ENCODE peak calls at places on chromosomes 2 and 18, in eight cellular contexts. A is ovary, J is body of pancreas, I is H54, Y is A549, S is uterus, W is prostate gland, C is heart left ventricle. G is an unnamed sample.

GRCh38 chr2:7165736-7166135 is 248.5 kb downstream of the RNF144A start:
- DNase-seq in A (no peak), J (no peak), I (no peak), Y (no peak), S (no peak), W (no peak), C (no peak), G (no peak)

GRCh38 chr2:231886071-231886681 is 40.0 kb downstream of the NPPC start:
- DNase-seq in A (no peak), J (no peak), I (no peak), Y (no peak), S (no peak), W (no peak), C (no peak), G (no peak)

GRCh38 chr2:148549001-148549400 is 95.5 kb upstream of the EPC2 start:
- DNase-seq in A (no peak), J (no peak), I (no peak), Y (no peak), S (no peak), W (no peak), C (no peak), G (no peak)

GRCh38 chr2:60358471-60358870 is 195.0 kb downstream of the BCL11A start:
- DNase-seq in A (no peak), J (no peak), I (no peak), Y (no peak), S (no peak), W (no peak), C (no peak), G (no peak)

GRCh38 chr2:38202713-38203454 is 126.9 kb upstream of the CYP1B1 start:
- DNase-seq in A (no peak), J (no peak), I (no peak), Y (no peak), S (no peak), W (no peak), C (no peak), G (no peak)

GRCh38 chr2:235008584-235009044 is 56.8 kb downstream of the SH3BP4 start:
- DNase-seq in A (no peak), J (peak), I (no peak), Y (no peak), S (no peak), W (peak), C (no peak), G (no peak)

GRCh38 chr2:177828546-177828945 is 244.0 kb downstream of the PDE11A start:
- DNase-seq in A (no peak), J (no peak), I (no peak), Y (no peak), S (no peak), W (no peak), C (no peak), G (no peak)

GRCh38 chr18:10715791-10716190 is 190.0 kb downstream of the NAPG start:
- DNase-seq in A (no peak), J (peak), I (no peak), Y (peak), S (no peak), W (no peak), C (no peak), G (no peak)

GRCh38 chr2:36246320-36246990 is 109.1 kb upstream of the CRIM1 start:
- DNase-seq in A (no peak), J (no peak), I (no peak), Y (no peak), S (no peak), W (no peak), C (no peak), G (no peak)

GRCh38 chr2:235320341-235320740 is 173.5 kb upstream of the AGAP1 start:
- DNase-seq in A (no peak), J (no peak), I (no peak), Y (no peak), S (no peak), W (no peak), C (no peak), G (no peak)

GRCh38 chr2:14288016-14288415 is 344.5 kb upstream of the LRATD1 start:
- DNase-seq in A (no peak), J (no peak), I (no peak), Y (peak), S (no peak), W (peak), C (no peak), G (no peak)

GRCh38 chr2:212554233-212554632 is 15.6 kb upstream of the ERBB4 start:
- DNase-seq in A (no peak), J (no peak), I (no peak), Y (no peak), S (no peak), W (no peak), C (no peak), G (no peak)

GRCh38 chr2:162212366-162212765 is 30.9 kb downstream of the FAP start:
- DNase-seq in A (no peak), J (no peak), I (no peak), Y (no peak), S (no peak), W (no peak), C (no peak), G (no peak)

GRCh38 chr2:75025633-75026380 is 67.4 kb downstream of the POLE4 start:
- DNase-seq in A (no peak), J (no peak), I (no peak), Y (no peak), S (no peak), W (no peak), C (no peak), G (no peak)

GRCh38 chr2:173221081-173221695 is 133.5 kb upstream of the CDCA7 start:
- DNase-seq in A (no peak), J (no peak), I (no peak), Y (no peak), S (no peak), W (no peak), C (no peak), G (no peak)

GRCh38 chr2:104853926-104854506 is at the start of gene POU3F3:
- DNase-seq in A (peak), J (peak), I (no peak), Y (peak), S (peak), W (no peak), C (peak), G (no peak)

GRCh38 chr2:70655786-70656185 is 102.2 kb upstream of the TGFA start:
- DNase-seq in A (no peak), J (no peak), I (no peak), Y (no peak), S (no peak), W (no peak), C (no peak), G (no peak)

GRCh38 chr18:46282177-46282570 is 178.0 kb downstream of the HAUS1 start:
- DNase-seq in A (no peak), J (no peak), I (no peak), Y (no peak), S (no peak), W (no peak), C (no peak), G (no peak)

GRCh38 chr2:217412721-217413120 is 552.9 kb upstream of the TNP1 start:
- DNase-seq in A (no peak), J (peak), I (no peak), Y (no peak), S (peak), W (no peak), C (no peak), G (no peak)

GRCh38 chr2:107525420-107525819 is 301.3 kb upstream of the RGPD4 start:
- DNase-seq in A (no peak), J (no peak), I (no peak), Y (no peak), S (no peak), W (no peak), C (no peak), G (no peak)

GRCh38 chr2:6526093-6526824 is 339.4 kb downstream of the CMPK2 start:
- DNase-seq in A (no peak), J (peak), I (no peak), Y (no peak), S (no peak), W (no peak), C (no peak), G (no peak)

GRCh38 chr2:118801154-118801553 is 46.3 kb downstream of the EN1 start:
- DNase-seq in A (no peak), J (no peak), I (no peak), Y (no peak), S (no peak), W (no peak), C (no peak), G (no peak)

GRCh38 chr2:174337337-174338154 is 2.8 kb downstream of the SP9 start:
- DNase-seq in A (no peak), J (no peak), I (no peak), Y (peak), S (no peak), W (no peak), C (no peak), G (no peak)

GRCh38 chr2:60091884-60092283 is 461.6 kb downstream of the BCL11A start:
- DNase-seq in A (no peak), J (peak), I (no peak), Y (no peak), S (no peak), W (no peak), C (no peak), G (no peak)

GRCh38 chr2:204692790-204693189 is 147.5 kb downstream of the PARD3B start:
- DNase-seq in A (no peak), J (no peak), I (no peak), Y (no peak), S (no peak), W (no peak), C (no peak), G (no peak)

GRCh38 chr2:229422005-229422404 is 150.9 kb upstream of the PID1 start:
- DNase-seq in A (no peak), J (no peak), I (no peak), Y (no peak), S (no peak), W (no peak), C (no peak), G (no peak)

GRCh38 chr18:49832221-49832647 is 18.9 kb upstream of the ACAA2 start:
- DNase-seq in A (no peak), J (no peak), I (no peak), Y (no peak), S (no peak), W (no peak), C (no peak), G (no peak)

GRCh38 chr2:164430166-164430783 is 191.0 kb downstream of the GRB14 start:
- DNase-seq in A (no peak), J (peak), I (no peak), Y (peak), S (no peak), W (no peak), C (no peak), G (no peak)

GRCh38 chr2:121529439-121530209 is 1.1 kb upstream of the RNU4ATAC start:
- DNase-seq in A (peak), J (peak), I (no peak), Y (no peak), S (peak), W (peak), C (peak), G (no peak)

GRCh38 chr2:191343796-191344338 is 98.7 kb downstream of the MYO1B start:
- DNase-seq in A (no peak), J (no peak), I (no peak), Y (no peak), S (no peak), W (no peak), C (no peak), G (no peak)

GRCh38 chr2:145777297-145777696 is 1257.4 kb upstream of the ZEB2 start:
- DNase-seq in A (no peak), J (no peak), I (no peak), Y (peak), S (no peak), W (no peak), C (no peak), G (no peak)

GRCh38 chr2:46010925-46011490 is 286.2 kb upstream of the EPAS1 start:
- DNase-seq in A (no peak), J (no peak), I (peak), Y (peak), S (no peak), W (no peak), C (no peak), G (no peak)

GRCh38 chr18:43534511-43534910 is 257.2 kb upstream of the SYT4 start:
- DNase-seq in A (no peak), J (no peak), I (no peak), Y (no peak), S (no peak), W (no peak), C (no peak), G (no peak)

GRCh38 chr18:48348739-48349138 is 60.4 kb downstream of the ZBTB7C start:
- DNase-seq in A (no peak), J (no peak), I (no peak), Y (no peak), S (no peak), W (no peak), C (no peak), G (no peak)

GRCh38 chr2:241492174-241492565 is 16.2 kb downstream of the STK25 start:
- DNase-seq in A (no peak), J (no peak), I (no peak), Y (no peak), S (no peak), W (no peak), C (no peak), G (no peak)

GRCh38 chr2:241494311-241494908 is 14.0 kb downstream of the STK25 start:
- DNase-seq in A (no peak), J (no peak), I (no peak), Y (no peak), S (no peak), W (no peak), C (no peak), G (no peak)

GRCh38 chr2:241491549-241492173 is 16.7 kb downstream of the STK25 start:
- DNase-seq in A (no peak), J (no peak), I (no peak), Y (no peak), S (no peak), W (no peak), C (no peak), G (no peak)

GRCh38 chr2:241490825-241491505 is 17.4 kb downstream of the STK25 start:
- DNase-seq in A (no peak), J (no peak), I (no peak), Y (no peak), S (no peak), W (no peak), C (no peak), G (no peak)

GRCh38 chr2:241493092-241493491 is 15.3 kb downstream of the STK25 start:
- DNase-seq in A (no peak), J (no peak), I (no peak), Y (no peak), S (no peak), W (no peak), C (no peak), G (no peak)
- TF ChIP-seq POLR2A in A (no peak), J (no peak), I (no peak), Y (no peak), S (no peak), W (no peak), C (no peak), G (no peak)

GRCh38 chr2:95274291-95275150 is at the start of gene PROM2:
- DNase-seq in A (peak), J (peak), I (no peak), Y (no peak), S (no peak), W (peak), C (no peak), G (no peak)
- TF ChIP-seq POLR2A in A (no peak), J (peak), I (no peak), Y (no peak), S (peak), W (peak), C (no peak), G (no peak)

DNA sequence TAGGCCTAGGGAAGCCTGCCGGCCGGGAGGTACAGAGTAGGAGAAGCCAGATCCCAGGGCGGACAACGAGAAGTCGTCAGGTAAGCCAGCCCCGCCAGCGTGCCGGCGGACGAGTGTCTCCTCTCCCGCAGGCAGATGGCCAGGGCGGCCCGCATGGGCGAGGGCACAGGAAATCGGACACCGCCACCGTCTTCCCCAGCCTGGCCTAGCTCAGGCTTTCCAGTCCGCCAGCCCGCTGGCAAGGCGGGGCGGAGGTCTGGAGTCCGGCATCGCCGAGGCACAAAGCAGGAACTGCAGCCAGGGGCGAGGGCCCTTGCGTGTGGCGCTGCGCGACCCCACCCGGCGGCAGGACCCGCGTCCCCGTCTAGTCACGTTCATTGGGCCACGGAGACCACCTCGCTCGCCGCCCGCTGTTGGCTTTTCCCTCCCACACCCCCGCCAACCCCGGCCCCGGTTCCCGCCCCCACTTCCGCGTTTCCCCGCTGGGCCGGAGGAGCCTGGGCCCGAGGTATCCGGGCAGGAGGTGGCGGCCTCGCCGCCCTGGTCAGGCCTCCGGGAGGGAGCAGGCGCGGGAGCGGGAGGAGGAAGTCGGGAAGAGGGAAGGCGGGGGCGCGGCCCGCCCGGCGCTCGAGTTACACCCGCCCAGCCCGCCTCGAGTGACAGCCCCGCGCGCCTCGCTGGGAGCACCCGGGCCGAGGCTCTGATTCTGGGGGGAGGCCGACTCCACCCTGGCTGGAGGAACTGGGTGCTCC is at the start of gene GPD2:
- DNase-seq in A (peak), J (peak), I (peak), Y (peak), S (peak), W (peak), C (peak), G (peak)
- TF ChIP-seq POLR2A in A (peak), J (peak), I (peak), Y (peak), S (peak), W (peak), C (peak), G (peak)

GRCh38 chr18:712401-713134 is at the start of gene ENOSF1:
- DNase-seq in A (peak), J (peak), I (peak), Y (peak), S (peak), W (peak), C (peak), G (peak)
- TF ChIP-seq POLR2A in A (peak), J (peak), I (peak), Y (peak), S (peak), W (peak), C (peak), G (peak)

DNA sequence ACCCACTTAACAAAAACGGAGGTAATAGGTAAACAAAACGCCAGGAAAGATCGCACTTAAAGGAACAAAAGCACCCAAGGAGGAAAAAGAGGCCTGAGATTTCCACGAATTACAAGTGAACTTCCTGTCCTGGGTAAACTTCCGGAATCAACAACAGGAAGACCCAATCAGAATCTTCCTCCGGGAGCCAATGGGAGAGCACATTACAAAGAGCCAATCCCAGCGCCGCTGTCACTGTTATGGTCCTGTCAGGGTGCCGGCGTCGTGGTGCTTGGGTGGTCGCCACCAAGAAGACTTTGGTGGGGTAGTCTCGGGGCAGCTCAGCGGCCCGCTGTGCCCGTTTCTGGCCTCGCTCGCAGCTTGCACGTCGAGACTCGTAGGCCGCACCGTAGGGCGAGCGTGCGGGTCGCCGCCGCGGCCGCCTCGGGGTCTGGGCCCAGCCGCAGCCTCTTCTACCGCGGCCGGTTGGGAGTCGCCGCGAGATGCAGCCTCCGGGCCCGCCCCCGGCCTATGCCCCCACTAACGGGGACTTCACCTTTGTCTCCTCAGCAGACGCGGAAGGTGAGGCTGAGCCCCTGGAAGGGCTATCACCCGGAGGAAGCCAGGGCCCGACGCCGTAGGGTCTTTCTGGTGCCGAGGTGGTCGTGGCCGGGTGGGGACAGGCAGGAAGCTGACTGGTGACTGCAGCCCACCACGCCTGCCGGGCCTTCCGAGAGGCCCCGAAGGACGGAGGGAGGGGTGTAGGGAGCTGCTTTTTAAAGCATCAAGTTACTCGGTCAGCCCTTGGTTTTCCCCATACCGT is at the start of gene YIPF4:
- DNase-seq in A (peak), J (peak), I (peak), Y (peak), S (peak), W (peak), C (peak), G (peak)
- TF ChIP-seq POLR2A in A (peak), J (peak), I (peak), Y (peak), S (peak), W (peak), C (peak), G (peak)

DNA sequence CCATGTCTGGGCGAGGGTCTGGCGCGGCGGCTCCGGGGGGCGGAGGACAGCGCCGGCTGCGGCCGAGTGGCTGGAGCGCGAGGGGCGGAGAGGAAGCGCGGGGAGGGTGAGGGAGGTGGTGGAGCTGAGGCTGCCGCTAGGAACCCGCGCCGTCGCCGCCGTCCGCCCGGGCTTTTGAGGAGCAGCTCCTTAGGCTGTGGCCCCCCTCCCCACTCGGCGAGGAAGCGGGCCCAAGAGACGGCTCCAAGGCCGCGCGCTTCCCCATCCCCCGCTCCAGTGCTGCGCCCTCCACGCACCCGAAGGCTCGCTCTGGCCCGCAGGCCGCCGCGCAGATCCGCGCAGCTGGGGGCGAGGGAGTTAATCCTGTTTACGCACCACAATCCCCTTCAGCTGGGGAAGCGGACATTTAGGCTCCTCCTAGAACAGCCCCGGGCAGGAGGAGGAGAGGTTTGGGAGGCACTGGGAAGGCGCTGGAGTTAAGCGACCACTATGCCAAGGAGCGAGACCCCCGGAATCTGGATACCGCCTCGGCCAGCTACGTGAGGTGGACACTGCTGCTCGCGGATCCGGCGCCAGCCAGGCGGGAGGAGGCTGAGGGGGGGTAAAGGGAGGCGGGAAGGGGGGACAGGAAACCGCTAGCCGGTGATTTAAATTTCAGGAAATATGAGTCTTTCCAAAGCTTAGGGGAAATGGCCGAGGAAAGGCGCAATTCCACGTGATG is at the start of gene CNRIP1:
- DNase-seq in A (peak), J (peak), I (peak), Y (peak), S (peak), W (no peak), C (peak), G (peak)
- TF ChIP-seq POLR2A in A (peak), J (peak), I (peak), Y (no peak), S (peak), W (no peak), C (peak), G (no peak)

G was measured in GM12892.